ENCODE peak calls at places on chromosomes 16 and 17, in eight cellular contexts. A is GM12865, R is aorta, X is astrocyte of the spinal cord, H is A549, D is transverse colon, L is sigmoid colon, T is cardiac fibroblast. W is an unnamed sample.

GRCh38 chr17:64401244-64401860 is 10.7 kb upstream of the PECAM1 start:
- DNase-seq in A (no peak), R (peak), X (no peak), H (no peak), D (no peak), L (no peak), T (no peak), W (no peak)

GRCh38 chr16:50671644-50672260 is 9.4 kb downstream of the SNX20 start:
- DNase-seq in A (peak), R (peak), X (peak), H (no peak), D (no peak), L (no peak), T (peak), W (peak)

GRCh38 chr17:33506889-33507650 is 214.0 kb upstream of the ASIC2 start:
- DNase-seq in A (no peak), R (no peak), X (peak), H (no peak), D (no peak), L (peak), T (no peak), W (no peak)

GRCh38 chr16:12398029-12398735 is 405.5 kb downstream of the CPPED1 start:
- DNase-seq in A (no peak), R (no peak), X (peak), H (no peak), D (no peak), L (no peak), T (no peak), W (no peak)

GRCh38 chr17:32020943-32021617 is 13.9 kb downstream of the LRRC37B start:
- DNase-seq in A (no peak), R (peak), X (no peak), H (no peak), D (no peak), L (no peak), T (peak), W (no peak)

GRCh38 chr17:77458202-77459017 is 317.6 kb downstream of the SEC14L1 start:
- DNase-seq in A (peak), R (no peak), X (no peak), H (no peak), D (no peak), L (no peak), T (no peak), W (peak)

GRCh38 chr17:40253565-40253964 is 34.1 kb upstream of the CDC6 start:
- DNase-seq in A (no peak), R (no peak), X (peak), H (no peak), D (no peak), L (no peak), T (no peak), W (no peak)

GRCh38 chr17:59361386-59361785 is 29.9 kb downstream of the YPEL2 start:
- DNase-seq in A (no peak), R (no peak), X (peak), H (no peak), D (no peak), L (no peak), T (peak), W (no peak)

GRCh38 chr16:10907757-10908045 is 30.7 kb downstream of the CIITA start:
- DNase-seq in A (no peak), R (no peak), X (no peak), H (no peak), D (no peak), L (no peak), T (no peak), W (no peak)

GRCh38 chr17:350706-351435 is 1.7 kb downstream of the RPH3AL start:
- DNase-seq in A (no peak), R (no peak), X (no peak), H (peak), D (peak), L (peak), T (peak), W (no peak)

GRCh38 chr17:56785396-56785795 is 48.3 kb downstream of the C17orf67 start:
- DNase-seq in A (no peak), R (no peak), X (peak), H (no peak), D (no peak), L (no peak), T (peak), W (no peak)

GRCh38 chr17:73196500-73196899 is 3.6 kb downstream of the COG1 start:
- DNase-seq in A (peak), R (peak), X (peak), H (peak), D (peak), L (peak), T (peak), W (no peak)

GRCh38 chr16:68843482-68844210 is at the start of gene TANGO6:
- DNase-seq in A (peak), R (peak), X (peak), H (peak), D (peak), L (peak), T (peak), W (peak)

GRCh38 chr16:31141489-31142108 is 6.1 kb upstream of the PRSS8 start:
- DNase-seq in A (no peak), R (no peak), X (no peak), H (no peak), D (no peak), L (peak), T (no peak), W (no peak)

GRCh38 chr17:9854255-9854654 is 28.5 kb downstream of the GLP2R start:
- DNase-seq in A (no peak), R (no peak), X (no peak), H (no peak), D (no peak), L (no peak), T (no peak), W (no peak)

GRCh38 chr17:79923974-79924638 is 84.9 kb upstream of the CBX4 start:
- DNase-seq in A (peak), R (no peak), X (no peak), H (no peak), D (peak), L (no peak), T (peak), W (peak)

GRCh38 chr16:10995555-10995954 is 51.2 kb downstream of the CLEC16A start:
- DNase-seq in A (peak), R (no peak), X (no peak), H (no peak), D (no peak), L (no peak), T (no peak), W (no peak)

GRCh38 chr17:4407851-4408250 is 25.9 kb upstream of the SPNS3 start:
- DNase-seq in A (no peak), R (no peak), X (no peak), H (no peak), D (no peak), L (no peak), T (no peak), W (no peak)

GRCh38 chr17:83196973-83197880 is 117.8 kb downstream of the METRNL start:
- DNase-seq in A (no peak), R (peak), X (peak), H (no peak), D (no peak), L (peak), T (no peak), W (no peak)

GRCh38 chr17:76948726-76949342 is 80.6 kb downstream of the MGAT5B start:
- DNase-seq in A (no peak), R (peak), X (no peak), H (no peak), D (no peak), L (no peak), T (no peak), W (no peak)

GRCh38 chr17:27871407-27871806 is 21.8 kb downstream of the LYRM9 start:
- DNase-seq in A (no peak), R (no peak), X (no peak), H (no peak), D (peak), L (no peak), T (no peak), W (no peak)

GRCh38 chr16:87490091-87490798 is 2.6 kb downstream of the ZCCHC14 start:
- DNase-seq in A (no peak), R (no peak), X (no peak), H (no peak), D (no peak), L (no peak), T (no peak), W (no peak)
- H3K4me3 ChIP-seq in A (no peak), R (peak), X (peak), H (no peak), D (peak), L (peak), T (peak), W (no peak)

GRCh38 chr16:49442805-49443204 is 69.2 kb downstream of the C16orf78 start:
- DNase-seq in A (no peak), R (peak), X (no peak), H (no peak), D (no peak), L (no peak), T (no peak), W (no peak)

GRCh38 chr16:49440156-49441065 is 66.8 kb downstream of the C16orf78 start:
- DNase-seq in A (no peak), R (peak), X (no peak), H (no peak), D (no peak), L (peak), T (no peak), W (no peak)

GRCh38 chr16:49443576-49443975 is 70.0 kb downstream of the C16orf78 start:
- DNase-seq in A (no peak), R (peak), X (no peak), H (no peak), D (no peak), L (no peak), T (no peak), W (no peak)

GRCh38 chr16:49439676-49440075 is 66.1 kb downstream of the C16orf78 start:
- DNase-seq in A (no peak), R (peak), X (no peak), H (no peak), D (no peak), L (peak), T (no peak), W (no peak)

DNA sequence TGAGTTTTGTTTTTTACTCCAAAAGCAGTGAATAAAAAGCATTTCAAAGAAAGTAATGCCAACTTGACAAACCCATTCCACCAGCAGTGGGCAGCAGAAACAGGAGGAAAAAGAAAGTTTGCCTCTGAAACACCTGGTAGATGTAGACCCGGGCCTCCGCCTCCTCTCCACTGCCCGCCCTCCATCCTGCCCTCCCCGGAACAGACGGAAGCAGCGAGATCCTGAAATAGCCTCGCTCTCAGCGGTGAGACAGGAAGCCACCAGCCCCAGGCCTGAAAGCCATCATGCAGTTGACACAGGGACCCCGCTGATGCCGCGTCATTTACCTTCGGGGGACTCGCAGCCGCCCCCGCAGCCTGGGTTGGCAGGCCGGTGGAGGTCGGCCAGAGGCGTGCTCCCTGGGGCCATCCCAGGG is 67.8 kb downstream of the C16orf78 start:
- DNase-seq in A (peak), R (peak), X (no peak), H (no peak), D (peak), L (no peak), T (peak), W (peak)
- H3K4me3 ChIP-seq in A (peak), R (no peak), X (no peak), H (no peak), D (no peak), L (no peak), T (no peak), W (peak)

DNA sequence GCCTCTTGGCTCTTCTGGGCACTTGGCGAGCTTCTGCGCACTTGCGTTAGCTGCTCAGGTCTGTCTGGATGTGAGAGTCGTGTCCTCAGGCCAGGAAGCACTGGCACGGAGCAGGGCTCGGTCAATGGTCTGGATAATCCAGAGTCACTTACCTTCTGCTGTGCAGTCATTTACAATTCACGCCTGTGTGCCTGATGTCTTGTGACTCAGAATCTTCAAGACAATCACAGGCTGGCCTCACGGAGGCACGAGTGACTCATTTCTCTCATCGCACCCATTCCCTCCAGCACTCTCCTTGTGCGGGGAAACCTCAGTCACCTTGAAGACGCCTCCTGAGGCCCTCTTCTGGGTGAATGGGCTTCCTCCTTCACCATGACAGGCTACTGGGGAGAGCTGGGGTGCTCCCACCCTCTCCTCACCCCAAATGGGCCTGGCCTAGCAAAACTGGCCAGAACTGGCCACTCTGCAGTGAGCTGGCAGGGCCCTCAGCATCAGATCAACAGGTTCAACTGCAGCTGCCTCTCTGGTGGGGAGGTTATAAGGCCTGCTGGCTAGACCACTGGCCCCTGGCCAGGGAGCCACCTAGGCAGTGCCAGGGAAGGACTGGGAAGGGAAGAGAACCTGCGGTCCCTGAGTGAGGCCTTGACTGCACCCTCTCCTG is 1.9 kb upstream of the CAPN15 start:
- DNase-seq in A (peak), R (no peak), X (peak), H (peak), D (no peak), L (no peak), T (peak), W (no peak)
- H3K4me3 ChIP-seq in A (peak), R (no peak), X (peak), H (peak), D (no peak), L (peak), T (peak), W (peak)

DNA sequence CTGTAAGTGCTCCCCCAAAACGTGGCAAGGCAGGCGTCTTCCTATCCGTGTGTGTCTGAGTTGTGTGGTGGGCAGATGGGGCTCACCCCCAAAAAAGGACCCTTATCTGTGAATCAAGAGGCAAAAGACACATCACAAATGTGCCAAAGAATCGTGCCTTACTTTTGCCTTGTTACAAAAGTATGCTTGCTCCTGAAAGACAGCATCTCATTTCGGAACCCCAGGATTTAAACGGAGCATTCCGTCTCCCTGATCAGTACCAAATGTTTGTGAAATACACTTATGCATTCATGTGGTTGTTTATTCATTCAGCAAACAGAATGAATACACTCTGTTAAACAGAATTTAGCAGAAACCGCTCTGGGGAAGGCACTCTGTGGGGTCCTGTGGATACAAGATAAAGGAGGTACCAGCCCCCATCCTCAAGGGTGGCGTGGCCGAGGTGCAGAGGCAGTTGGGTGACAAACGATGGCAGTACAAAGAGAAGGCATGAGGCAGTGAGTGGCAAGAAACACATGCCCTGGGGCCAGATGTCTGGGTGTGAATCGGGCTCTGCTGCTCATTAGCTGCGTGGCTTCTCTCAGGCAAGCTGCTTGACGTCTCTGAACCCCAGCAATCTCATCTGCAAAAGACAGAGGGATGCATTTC is 649 bp downstream of the WFDC1 start:
- DNase-seq in A (no peak), R (no peak), X (no peak), H (no peak), D (no peak), L (no peak), T (no peak), W (no peak)
- H3K4me3 ChIP-seq in A (no peak), R (peak), X (no peak), H (no peak), D (no peak), L (peak), T (no peak), W (no peak)

GRCh38 chr17:29278692-29279091 is 15.3 kb downstream of the NUFIP2 start:
- DNase-seq in A (no peak), R (no peak), X (no peak), H (no peak), D (no peak), L (no peak), T (no peak), W (no peak)

GRCh38 chr17:29279397-29280070 is 14.4 kb downstream of the NUFIP2 start:
- DNase-seq in A (no peak), R (no peak), X (no peak), H (no peak), D (no peak), L (no peak), T (no peak), W (no peak)

GRCh38 chr17:29273924-29274323 is 20.0 kb downstream of the NUFIP2 start:
- DNase-seq in A (no peak), R (no peak), X (no peak), H (no peak), D (no peak), L (no peak), T (no peak), W (no peak)
- H3K4me3 ChIP-seq in A (no peak), R (no peak), X (no peak), H (no peak), D (no peak), L (no peak), T (no peak), W (no peak)

GRCh38 chr16:647173-647902 is 1.8 kb upstream of the WDR90 start:
- DNase-seq in A (no peak), R (no peak), X (no peak), H (no peak), D (peak), L (no peak), T (no peak), W (peak)
- H3K4me3 ChIP-seq in A (peak), R (no peak), X (no peak), H (no peak), D (no peak), L (no peak), T (no peak), W (peak)

DNA sequence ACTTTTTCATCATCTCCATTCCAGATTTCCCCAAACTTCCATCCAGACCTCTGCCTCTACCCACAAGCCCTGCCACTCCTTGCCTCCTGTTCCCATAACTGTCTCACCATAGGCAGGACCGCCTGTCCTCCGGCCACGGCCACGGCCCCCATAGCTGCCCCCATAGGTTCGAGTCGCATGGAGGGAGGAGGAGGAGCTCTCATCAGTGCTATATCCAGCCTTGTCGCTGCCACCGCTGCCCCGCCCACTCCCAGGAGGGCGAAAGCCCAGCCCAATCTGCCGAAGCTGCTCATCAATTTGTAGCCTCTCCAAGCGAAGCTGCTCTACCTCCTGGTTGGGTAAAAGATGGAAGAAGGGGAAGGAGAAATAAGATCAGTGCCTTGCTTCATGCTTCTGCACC is 3.4 kb upstream of the SOX15 start:
- DNase-seq in A (no peak), R (no peak), X (no peak), H (no peak), D (no peak), L (no peak), T (no peak), W (no peak)
- H3K4me3 ChIP-seq in A (no peak), R (no peak), X (no peak), H (no peak), D (no peak), L (no peak), T (no peak), W (no peak)

GRCh38 chr17:75588546-75589016 is 981 bp downstream of the MYO15B start:
- DNase-seq in A (peak), R (peak), X (no peak), H (no peak), D (peak), L (peak), T (no peak), W (no peak)

GRCh38 chr17:75590314-75590761 is 2.7 kb downstream of the MYO15B start:
- DNase-seq in A (no peak), R (no peak), X (no peak), H (no peak), D (no peak), L (no peak), T (no peak), W (no peak)

GRCh38 chr17:75590849-75591721 is 3.5 kb downstream of the MYO15B start:
- DNase-seq in A (no peak), R (no peak), X (no peak), H (no peak), D (no peak), L (peak), T (no peak), W (no peak)

GRCh38 chr17:75589017-75589918 is 1.7 kb downstream of the MYO15B start:
- DNase-seq in A (peak), R (peak), X (peak), H (peak), D (peak), L (peak), T (peak), W (peak)

DNA sequence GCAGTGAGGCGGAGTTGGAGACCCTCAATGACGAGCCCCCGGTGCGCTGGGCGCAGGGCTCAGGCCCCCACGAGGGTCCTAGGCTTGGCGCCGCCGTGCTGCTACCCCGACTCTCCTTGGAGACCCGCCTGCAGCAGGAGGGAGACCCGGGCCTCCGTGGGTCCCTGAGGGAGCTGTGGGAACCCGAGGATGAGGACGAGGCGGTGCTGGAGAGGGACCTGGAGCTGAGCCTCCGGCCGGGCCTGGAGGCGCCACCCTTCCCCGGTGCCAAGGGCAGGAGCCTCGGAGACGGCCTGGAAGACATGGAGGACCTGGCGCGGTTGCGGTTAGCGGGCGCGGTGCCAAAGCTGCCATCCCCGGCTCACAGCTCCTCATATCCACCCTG is 2.3 kb downstream of the MYO15B start:
- DNase-seq in A (no peak), R (peak), X (no peak), H (no peak), D (peak), L (peak), T (no peak), W (no peak)
- H3K4me3 ChIP-seq in A (no peak), R (no peak), X (no peak), H (peak), D (no peak), L (peak), T (no peak), W (no peak)

GRCh38 chr17:1711804-1712203 is 1.6 kb upstream of the TLCD2 start:
- DNase-seq in A (no peak), R (no peak), X (no peak), H (no peak), D (no peak), L (no peak), T (no peak), W (no peak)

GRCh38 chr17:1714488-1714979 is 4.4 kb upstream of the TLCD2 start:
- DNase-seq in A (no peak), R (peak), X (peak), H (peak), D (peak), L (peak), T (peak), W (no peak)

GRCh38 chr17:1712271-1712670 is 2.1 kb upstream of the TLCD2 start:
- DNase-seq in A (no peak), R (no peak), X (no peak), H (no peak), D (no peak), L (no peak), T (no peak), W (no peak)

GRCh38 chr17:1713878-1714487 is 3.8 kb upstream of the TLCD2 start:
- DNase-seq in A (no peak), R (no peak), X (no peak), H (peak), D (peak), L (no peak), T (no peak), W (no peak)

GRCh38 chr17:1713160-1713877 is 3.1 kb upstream of the TLCD2 start:
- DNase-seq in A (no peak), R (no peak), X (no peak), H (no peak), D (no peak), L (no peak), T (no peak), W (no peak)
- H3K4me3 ChIP-seq in A (no peak), R (no peak), X (peak), H (peak), D (no peak), L (peak), T (peak), W (no peak)